ENCODE peak calls at places on chromosomes 1 and 21, in nine cellular contexts. One of them, this sample, is unnamed.

GRCh38 chr21:25862596-25862995 is 127.8 kb downstream of the GABPA start:
- DNase-seq in stimulated activated naive B cell treated with anti-CD40 and anti-IgM and Interleukin-4, amounts not matched to agents 10 μg/mL and 1 μg/mL and 100 μg/mL, for 72 hours: no peak
- DNase-seq in A172: peak; percentile 29
- DNase-seq in Right ventricle myocardium superior: no peak
- DNase-seq in Karpas-422: peak; percentile 84
- DNase-seq in GM23338: peak; percentile 69
- DNase-seq in D341Med: peak; percentile 31
- DNase-seq in mammary epithelial cell: peak; percentile 19
- DNase-seq in endothelial cell: no peak
- DNase-seq in this sample: no peak

GRCh38 chr1:12345350-12346217 is 115.8 kb downstream of the VPS13D start:
- DNase-seq in Karpas-422: no peak
- DNase-seq in D341Med: no peak
- DNase-seq in stimulated activated naive B cell treated with anti-CD40 and anti-IgM and Interleukin-4, amounts not matched to agents 10 μg/mL and 1 μg/mL and 100 μg/mL, for 72 hours: no peak
- DNase-seq in A172: no peak
- DNase-seq in mammary epithelial cell: no peak
- DNase-seq in GM23338: no peak
- DNase-seq in endothelial cell: no peak
- DNase-seq in Right ventricle myocardium superior: no peak
- DNase-seq in this sample: no peak

GRCh38 chr1:151371744-151372410 is 628 bp downstream of the SELENBP1 start:
- DNase-seq in D341Med: no peak
- DNase-seq in mammary epithelial cell: no peak
- DNase-seq in endothelial cell: no peak
- DNase-seq in Karpas-422: no peak
- DNase-seq in Right ventricle myocardium superior: peak; percentile 85
- DNase-seq in GM23338: no peak
- DNase-seq in A172: no peak
- DNase-seq in stimulated activated naive B cell treated with anti-CD40 and anti-IgM and Interleukin-4, amounts not matched to agents 10 μg/mL and 1 μg/mL and 100 μg/mL, for 72 hours: no peak
- DNase-seq in this sample: no peak

GRCh38 chr1:226813671-226814591 is 56.5 kb upstream of the PSEN2 start:
- DNase-seq in Karpas-422: no peak
- DNase-seq in mammary epithelial cell: no peak
- DNase-seq in stimulated activated naive B cell treated with anti-CD40 and anti-IgM and Interleukin-4, amounts not matched to agents 10 μg/mL and 1 μg/mL and 100 μg/mL, for 72 hours: no peak
- DNase-seq in A172: no peak
- DNase-seq in D341Med: no peak
- DNase-seq in GM23338: no peak
- DNase-seq in endothelial cell: no peak
- DNase-seq in Right ventricle myocardium superior: no peak
- DNase-seq in this sample: no peak

GRCh38 chr1:104132386-104132973 is 382.8 kb downstream of the AMY1C start:
- DNase-seq in D341Med: peak; percentile 51
- DNase-seq in stimulated activated naive B cell treated with anti-CD40 and anti-IgM and Interleukin-4, amounts not matched to agents 10 μg/mL and 1 μg/mL and 100 μg/mL, for 72 hours: no peak
- DNase-seq in Karpas-422: peak; percentile 42
- DNase-seq in GM23338: peak; percentile 75
- DNase-seq in mammary epithelial cell: peak; percentile 1
- DNase-seq in A172: peak; percentile 35
- DNase-seq in endothelial cell: peak; percentile 23
- DNase-seq in Right ventricle myocardium superior: no peak
- DNase-seq in this sample: no peak

GRCh38 chr1:38274974-38275373 is 228.4 kb upstream of the POU3F1 start:
- DNase-seq in D341Med: no peak
- DNase-seq in A172: no peak
- DNase-seq in GM23338: no peak
- DNase-seq in endothelial cell: no peak
- DNase-seq in stimulated activated naive B cell treated with anti-CD40 and anti-IgM and Interleukin-4, amounts not matched to agents 10 μg/mL and 1 μg/mL and 100 μg/mL, for 72 hours: no peak
- DNase-seq in Right ventricle myocardium superior: peak; percentile 41
- DNase-seq in mammary epithelial cell: no peak
- DNase-seq in Karpas-422: no peak
- DNase-seq in this sample: no peak

GRCh38 chr1:58699011-58699762 is 675 bp downstream of the MYSM1 start:
- DNase-seq in Karpas-422: no peak
- DNase-seq in A172: peak; percentile 16
- DNase-seq in mammary epithelial cell: peak; percentile 8
- DNase-seq in stimulated activated naive B cell treated with anti-CD40 and anti-IgM and Interleukin-4, amounts not matched to agents 10 μg/mL and 1 μg/mL and 100 μg/mL, for 72 hours: no peak
- DNase-seq in GM23338: no peak
- DNase-seq in endothelial cell: peak; percentile 17
- DNase-seq in D341Med: no peak
- DNase-seq in Right ventricle myocardium superior: no peak
- DNase-seq in this sample: no peak

GRCh38 chr1:203477748-203478147 is 2.1 kb downstream of the PRELP start:
- DNase-seq in Right ventricle myocardium superior: no peak
- DNase-seq in A172: no peak
- DNase-seq in D341Med: no peak
- DNase-seq in stimulated activated naive B cell treated with anti-CD40 and anti-IgM and Interleukin-4, amounts not matched to agents 10 μg/mL and 1 μg/mL and 100 μg/mL, for 72 hours: peak; percentile 14
- DNase-seq in endothelial cell: no peak
- DNase-seq in Karpas-422: no peak
- DNase-seq in GM23338: no peak
- DNase-seq in mammary epithelial cell: no peak
- DNase-seq in this sample: no peak

GRCh38 chr1:31795801-31796621 is 19.8 kb downstream of the SPOCD1 start:
- DNase-seq in Karpas-422: no peak
- DNase-seq in GM23338: no peak
- DNase-seq in endothelial cell: no peak
- DNase-seq in D341Med: peak; percentile 63
- DNase-seq in mammary epithelial cell: no peak
- DNase-seq in Right ventricle myocardium superior: no peak
- DNase-seq in stimulated activated naive B cell treated with anti-CD40 and anti-IgM and Interleukin-4, amounts not matched to agents 10 μg/mL and 1 μg/mL and 100 μg/mL, for 72 hours: no peak
- DNase-seq in A172: peak; percentile 52
- DNase-seq in this sample: no peak

GRCh38 chr1:182217071-182217470 is 155.6 kb upstream of the ZNF648 start:
- DNase-seq in mammary epithelial cell: peak; percentile 68
- DNase-seq in stimulated activated naive B cell treated with anti-CD40 and anti-IgM and Interleukin-4, amounts not matched to agents 10 μg/mL and 1 μg/mL and 100 μg/mL, for 72 hours: no peak
- DNase-seq in Right ventricle myocardium superior: no peak
- DNase-seq in Karpas-422: no peak
- DNase-seq in endothelial cell: no peak
- DNase-seq in GM23338: no peak
- DNase-seq in A172: no peak
- DNase-seq in D341Med: no peak
- DNase-seq in this sample: no peak

GRCh38 chr1:7046314-7046713 is 261.1 kb downstream of the CAMTA1 start:
- DNase-seq in GM23338: peak; percentile 79
- DNase-seq in Karpas-422: no peak
- DNase-seq in endothelial cell: peak; percentile 64
- DNase-seq in D341Med: no peak
- DNase-seq in stimulated activated naive B cell treated with anti-CD40 and anti-IgM and Interleukin-4, amounts not matched to agents 10 μg/mL and 1 μg/mL and 100 μg/mL, for 72 hours: no peak
- DNase-seq in mammary epithelial cell: peak; percentile 55
- DNase-seq in Right ventricle myocardium superior: no peak
- DNase-seq in A172: peak; percentile 66
- DNase-seq in this sample: no peak

GRCh38 chr1:228343211-228343661 is 63.4 kb downstream of the TRIM11 start:
- DNase-seq in Karpas-422: no peak
- DNase-seq in mammary epithelial cell: no peak
- DNase-seq in endothelial cell: no peak
- DNase-seq in Right ventricle myocardium superior: peak; percentile 26
- DNase-seq in A172: no peak
- DNase-seq in GM23338: no peak
- DNase-seq in stimulated activated naive B cell treated with anti-CD40 and anti-IgM and Interleukin-4, amounts not matched to agents 10 μg/mL and 1 μg/mL and 100 μg/mL, for 72 hours: no peak
- DNase-seq in D341Med: no peak
- DNase-seq in this sample: no peak

GRCh38 chr1:1429671-1430073 is 5.8 kb upstream of the VWA1 start:
- DNase-seq in Right ventricle myocardium superior: peak; percentile 51
- DNase-seq in D341Med: no peak
- DNase-seq in endothelial cell: no peak
- DNase-seq in Karpas-422: no peak
- DNase-seq in GM23338: no peak
- DNase-seq in mammary epithelial cell: no peak
- DNase-seq in stimulated activated naive B cell treated with anti-CD40 and anti-IgM and Interleukin-4, amounts not matched to agents 10 μg/mL and 1 μg/mL and 100 μg/mL, for 72 hours: no peak
- DNase-seq in A172: no peak
- DNase-seq in this sample: no peak

This sample was measured in effector CD4-positive, alpha-beta T cell.